ENCODE peak calls at places on chromosomes 4 and X, in four cellular contexts. G, J, B and C are unnamed samples.

GRCh38 chrX:109624641-109625311 is at the start of gene KCNE5:
- DNase-seq in J (peak; percentile 35), B (no peak), G (no peak), C (no peak)

GRCh38 chrX:37697169-37697760 is 11.7 kb downstream of the XK start:
- DNase-seq in G (no peak), J (no peak), B (no peak), C (no peak)

GRCh38 chrX:39815621-39816020 is 282.1 kb downstream of the BCOR start:
- DNase-seq in G (no peak), J (no peak), B (no peak), C (no peak)

GRCh38 chr4:109065006-109065405 is 237.5 kb downstream of the COL25A1 start:
- DNase-seq in G (no peak), J (no peak), B (no peak), C (peak; percentile 49)

GRCh38 chr4:1537410-1538095 is 131.3 kb upstream of the NKX1-1 start:
- DNase-seq in B (no peak), J (no peak), G (no peak), C (no peak)

GRCh38 chrX:17968367-17968766 is 107.3 kb upstream of the RAI2 start:
- DNase-seq in B (no peak), J (no peak), G (no peak), C (no peak)

GRCh38 chr4:9904976-9905587 is 116.2 kb downstream of the SLC2A9 start:
- DNase-seq in G (no peak), B (no peak), J (no peak), C (no peak)

GRCh38 chrX:38166478-38167083 is 54.1 kb downstream of the SRPX start:
- DNase-seq in G (no peak), B (no peak), J (no peak), C (no peak)

GRCh38 chrX:129876734-129877395 is 29.1 kb upstream of the UTP14A start:
- DNase-seq in G (peak; percentile 28), J (no peak), B (no peak), C (peak; percentile 4)

GRCh38 chr4:31467781-31468180 is 747.6 kb downstream of the PCDH7 start:
- DNase-seq in B (no peak), J (no peak), G (no peak), C (peak; percentile 7)

GRCh38 chr4:14749910-14750309 is 252.4 kb upstream of the CPEB2 start:
- DNase-seq in G (no peak), J (no peak), B (peak; percentile 7), C (no peak)

GRCh38 chr4:85222561-85222960 is 252.4 kb upstream of the ARHGAP24 start:
- DNase-seq in G (no peak), B (no peak), J (no peak), C (no peak)

GRCh38 chrX:42714981-42715688 is 62.8 kb downstream of the PPP1R2C start:
- DNase-seq in J (no peak), B (peak; percentile 28), G (no peak), C (no peak)

GRCh38 chrX:151796576-151796975 is 62.0 kb downstream of the CNGA2 start:
- DNase-seq in J (no peak), G (no peak), B (no peak), C (no peak)

GRCh38 chr4:100762738-100763137 is 244.9 kb upstream of the EMCN start:
- DNase-seq in B (no peak), J (no peak), G (no peak), C (no peak)

GRCh38 chr4:78518551-78518950 is 33.0 kb upstream of the ANXA3 start:
- DNase-seq in J (no peak), G (peak; percentile 34), B (no peak), C (no peak)

GRCh38 chrX:46260502-46260901 is 284.7 kb downstream of the ZNF674 start:
- DNase-seq in J (no peak), B (no peak), G (no peak), C (no peak)

GRCh38 chr4:74934016-74934821 is 1.3 kb downstream of the PARM1 start:
- DNase-seq in B (peak; percentile 10), G (no peak), J (peak; percentile 28), C (no peak)

GRCh38 chr4:99617374-99617773 is 40.3 kb downstream of the C4orf54 start:
- DNase-seq in G (no peak), J (no peak), B (peak; percentile 1), C (no peak)

GRCh38 chrX:150361777-150362351 is 1.3 kb upstream of the MAMLD1 start:
- DNase-seq in B (no peak), J (peak; percentile 61), G (no peak), C (no peak)

GRCh38 chr4:101153653-101154052 is 193.7 kb downstream of the PPP3CA start:
- DNase-seq in G (no peak), J (no peak), B (no peak), C (no peak)

GRCh38 chr4:167986044-167986443 is 106.3 kb upstream of the ANXA10 start:
- DNase-seq in G (no peak), J (no peak), B (no peak), C (no peak)

GRCh38 chr4:74109894-74110605 is 11.1 kb upstream of the CXCL2 start:
- DNase-seq in J (no peak), B (peak; percentile 72), G (peak; percentile 73), C (peak; percentile 95)

GRCh38 chrX:53377464-53377863 is 45.0 kb downstream of the SMC1A start:
- DNase-seq in G (no peak), B (no peak), J (no peak), C (no peak)

GRCh38 chr4:5572114-5572513 is 136.2 kb downstream of the EVC2 start:
- DNase-seq in J (no peak), B (no peak), G (no peak), C (no peak)

GRCh38 chr4:98796986-98797385 is 131.9 kb downstream of the EIF4E start:
- DNase-seq in G (no peak), J (no peak), B (no peak), C (no peak)

GRCh38 chr4:77911091-77911490 is 48.5 kb downstream of the MRPL1 start:
- DNase-seq in B (no peak), G (peak; percentile 13), J (no peak), C (no peak)

GRCh38 chr4:105361021-105361420 is 112.8 kb downstream of the PPA2 start:
- DNase-seq in B (no peak), G (no peak), J (no peak), C (no peak)

GRCh38 chr4:165440415-165440882 is 61.6 kb downstream of the CPE start:
- DNase-seq in G (peak; percentile 28), J (no peak), B (peak; percentile 54), C (peak; percentile 70)

GRCh38 chr4:131459430-131460101 is 1689.5 kb upstream of the PCDH10 start:
- DNase-seq in J (no peak), G (no peak), B (no peak), C (no peak)

GRCh38 chr4:99403380-99404194 is 31.6 kb downstream of the ADH7 start:
- DNase-seq in G (no peak), J (no peak), B (no peak), C (peak; percentile 46)

DNA sequence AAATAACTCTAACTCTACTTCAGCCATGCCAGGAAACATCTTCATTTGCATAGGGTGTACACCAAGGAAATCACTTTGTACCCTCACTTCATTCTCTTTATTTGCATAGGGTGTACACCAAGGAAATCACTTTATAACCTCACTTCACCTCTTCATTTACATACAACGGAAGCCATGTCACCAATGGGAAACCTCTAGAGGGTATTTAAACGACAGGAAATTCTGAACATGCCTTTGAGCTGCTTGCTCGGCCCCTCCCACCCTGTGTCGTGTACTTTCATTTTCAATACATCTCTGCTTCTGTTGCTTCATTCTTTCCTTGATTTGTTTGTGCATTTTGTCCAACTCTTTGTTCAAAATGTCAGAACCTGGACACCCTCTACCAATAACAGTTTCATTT is 848.1 kb upstream of the FRG1 start:
- DNase-seq in B (no peak), J (no peak), G (no peak), C (no peak)
- H3K4me3 ChIP-seq in B (no peak overlapping the region), J (no peak overlapping the region), G (no peak overlapping the region), C (no peak overlapping the region)

DNA sequence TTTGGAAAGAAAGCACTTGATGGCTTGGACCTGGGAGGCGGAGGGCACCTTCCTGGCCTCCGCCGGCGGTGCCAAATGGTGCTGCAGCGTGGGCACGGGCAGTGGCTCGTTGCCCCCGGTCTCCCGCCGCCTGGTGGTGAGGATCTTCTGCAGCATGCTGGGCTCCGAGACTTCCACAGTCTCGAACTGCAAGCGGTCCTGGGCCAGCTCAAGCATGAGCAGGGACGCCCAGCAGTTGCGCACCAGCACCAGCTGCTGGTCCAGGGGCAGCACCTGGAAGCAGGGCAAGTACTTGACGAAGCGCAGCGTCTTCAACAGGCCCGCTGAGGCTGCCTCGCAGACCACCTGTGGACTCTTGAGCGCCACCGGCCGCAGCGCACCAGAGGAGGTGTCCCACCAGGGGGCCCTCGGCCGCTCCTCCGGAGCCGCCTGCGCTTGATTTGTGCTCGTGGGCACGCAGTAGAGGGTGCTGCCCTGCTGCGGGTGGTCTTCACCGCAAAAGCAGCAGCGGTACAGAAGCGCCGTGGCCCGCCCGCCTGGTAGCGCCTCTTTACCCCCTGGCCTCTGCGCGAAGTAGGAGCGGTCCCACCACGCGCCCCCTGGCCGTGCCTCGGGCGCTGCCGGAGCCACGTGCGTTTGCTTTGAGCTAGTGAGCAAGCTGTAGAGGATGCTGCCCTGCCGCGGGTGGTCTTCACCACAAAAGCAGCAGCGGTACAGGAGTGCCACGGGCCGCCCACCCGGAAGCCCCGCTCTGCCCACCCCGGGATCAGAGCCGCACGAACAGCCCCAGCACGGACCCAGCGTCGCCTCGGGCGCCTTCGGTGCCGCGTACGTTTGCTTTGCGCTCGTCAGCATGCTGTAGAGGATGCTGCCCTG is 689 bp downstream of the NR0B1 start:
- DNase-seq in G (no peak), J (peak; percentile 38), B (no peak), C (no peak)
- H3K4me3 ChIP-seq in G (peak overlapping the region; percentile 17), J (peak overlapping the region; percentile 18), B (peak overlapping the region; percentile 22), C (peak overlapping the region; percentile 40)

GRCh38 chr4:76691767-76692689 is 205.9 kb downstream of the SOWAHB start:
- DNase-seq in B (no peak), G (no peak), J (no peak), C (no peak)
- H3K4me3 ChIP-seq in B (no peak overlapping the region), G (peak overlapping the region; percentile 77), J (no peak overlapping the region), C (no peak overlapping the region)

DNA sequence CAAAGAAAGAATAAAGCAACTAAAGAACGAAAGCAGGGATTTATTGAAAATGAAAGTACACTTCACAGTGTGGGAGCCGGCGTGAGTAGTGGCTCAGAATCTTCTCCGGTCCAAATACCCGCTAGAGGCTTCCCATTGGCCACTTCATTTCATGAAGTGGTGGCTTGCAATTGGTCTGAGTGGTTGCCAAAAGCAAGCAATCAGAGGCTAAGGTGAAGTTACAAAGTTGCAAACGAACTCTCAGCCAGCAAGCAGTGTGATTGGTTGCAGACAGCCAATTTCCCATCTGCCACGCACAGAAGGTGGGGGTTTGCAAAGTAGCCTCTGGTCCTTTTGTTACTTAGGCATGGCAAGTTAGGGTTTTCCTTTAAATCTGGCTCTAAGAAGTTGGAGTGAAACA is 6.7 kb upstream of the CLOCK start:
- DNase-seq in G (peak; percentile 72), J (peak; percentile 50), B (peak; percentile 70), C (peak; percentile 28)
- H3K4me3 ChIP-seq in G (peak overlapping the region; percentile 23), J (peak overlapping the region; percentile 36), B (peak overlapping the region; percentile 46), C (peak overlapping the region; percentile 12)

GRCh38 chr4:48228887-48229462 is 40.7 kb downstream of the TEC start:
- DNase-seq in J (no peak), B (no peak), G (peak; percentile 21), C (no peak)
- H3K4me3 ChIP-seq in J (no peak overlapping the region), B (no peak overlapping the region), G (no peak overlapping the region), C (no peak overlapping the region)

GRCh38 chrX:106728337-106728736 is 1.8 kb downstream of the RNF128 start:
- DNase-seq in G (no peak), J (no peak), B (no peak), C (no peak)
- H3K4me3 ChIP-seq in G (no peak overlapping the region), J (no peak overlapping the region), B (no peak overlapping the region), C (no peak overlapping the region)

GRCh38 chr4:177008836-177009501 is 216.2 kb upstream of the VEGFC start:
- DNase-seq in J (no peak), G (no peak), B (no peak), C (no peak)
- H3K4me3 ChIP-seq in J (no peak overlapping the region), G (no peak overlapping the region), B (no peak overlapping the region), C (no peak overlapping the region)